ENCODE peak calls at places on chromosome 16, in four cellular contexts. N, R, V and B are unnamed samples.

GRCh38 chr16:75341934-75342811 is 90.7 kb upstream of the BCAR1 start:
- DNase-seq in R (no peak), V (no peak), N (no peak), B (no peak)

GRCh38 chr16:12025926-12026325 is 49.4 kb downstream of the SNX29 start:
- DNase-seq in R (no peak), N (no peak), V (no peak), B (no peak)

GRCh38 chr16:53434436-53435065 is at the start of gene RBL2:
- DNase-seq in N (peak; percentile 19), R (peak; percentile 81), V (peak; percentile 87), B (peak; percentile 45)

GRCh38 chr16:87374313-87374712 is 9.3 kb downstream of the FBXO31 start:
- DNase-seq in R (no peak), N (no peak), V (no peak), B (no peak)

GRCh38 chr16:12314786-12315185 is 338.3 kb downstream of the SNX29 start:
- DNase-seq in V (no peak), N (no peak), R (no peak), B (no peak)

GRCh38 chr16:4664538-4665418 is 28.6 kb upstream of the NUDT16L1 start:
- DNase-seq in N (no peak), V (no peak), R (peak; percentile 45), B (no peak)

GRCh38 chr16:31277659-31278260 is 18.0 kb downstream of the ITGAM start:
- DNase-seq in R (no peak), V (no peak), N (no peak), B (no peak)

GRCh38 chr16:87178977-87179376 is 138.2 kb downstream of the C16orf95 start:
- DNase-seq in N (no peak), R (no peak), V (peak; percentile 62), B (no peak)

GRCh38 chr16:62870554-62870953 is 834.3 kb upstream of the CDH8 start:
- DNase-seq in N (no peak), R (no peak), V (no peak), B (no peak)

GRCh38 chr16:3819741-3820724 is 60.5 kb downstream of the CREBBP start:
- DNase-seq in V (no peak), R (no peak), N (no peak), B (no peak)

GRCh38 chr16:1553976-1554825 is 20.7 kb downstream of the TMEM204 start:
- DNase-seq in V (no peak), N (no peak), R (no peak), B (no peak)

GRCh38 chr16:24729967-24730815 is 740 bp downstream of the TNRC6A start:
- DNase-seq in V (peak; percentile 70), R (no peak), N (peak; percentile 21), B (peak; percentile 10)

GRCh38 chr16:66553223-66553622 is 847 bp downstream of the CKLF start:
- DNase-seq in V (no peak), R (no peak), N (no peak), B (no peak)

GRCh38 chr16:54077412-54077821 is 209.2 kb downstream of the IRX3 start:
- DNase-seq in R (no peak), N (no peak), V (no peak), B (no peak)

GRCh38 chr16:72437891-72438290 is 265.9 kb upstream of the PMFBP1 start:
- DNase-seq in V (no peak), R (no peak), N (no peak), B (no peak)

GRCh38 chr16:1102921-1103648 is 7.0 kb upstream of the C1QTNF8 start:
- DNase-seq in V (peak; percentile 96), N (peak; percentile 18), R (peak; percentile 59), B (no peak)

GRCh38 chr16:11101695-11102522 is 154.1 kb downstream of the SOCS1 start:
- DNase-seq in N (no peak), V (no peak), R (no peak), B (no peak)

GRCh38 chr16:23502466-23502865 is 7.8 kb downstream of the GGA2 start:
- DNase-seq in V (no peak), N (no peak), R (no peak), B (no peak)

GRCh38 chr16:27432600-27432957 is 30.6 kb downstream of the IL21R start:
- DNase-seq in R (no peak), V (no peak), N (no peak), B (no peak)

GRCh38 chr16:3045758-3046505 is 429 bp upstream of the MMP25 start:
- DNase-seq in V (peak; percentile 76), N (no peak), R (peak; percentile 58), B (no peak)

GRCh38 chr16:7651803-7652570 is 319.3 kb downstream of the RBFOX1 start:
- DNase-seq in V (peak; percentile 25), N (no peak), R (no peak), B (no peak)

GRCh38 chr16:58476791-58477190 is 23.2 kb upstream of the NDRG4 start:
- DNase-seq in V (no peak), N (no peak), R (no peak), B (no peak)

GRCh38 chr16:49492896-49493620 is 119.5 kb downstream of the C16orf78 start:
- DNase-seq in R (no peak), V (no peak), N (no peak), B (no peak)